ENCODE peak calls at places on chromosomes 13 and 19, in six cellular contexts. S is lower lobe of right lung, W is omental fat pad, M is heart right ventricle, K is psoas muscle, T is SK-N-SH treated with all-trans-retinoic acid at 6 μM for 48 hours. L is an unnamed sample.

GRCh38 chr13:79722885-79723445 is 242.0 kb downstream of the NDFIP2 start:
- ATAC-seq in T (no peak), S (no peak), K (peak), M (no peak), W (no peak), L (no peak)

GRCh38 chr19:50772408-50773311 is 2.4 kb downstream of the GPR32 start:
- ATAC-seq in S (no peak), K (no peak), M (no peak), T (peak), W (no peak), L (no peak)

GRCh38 chr13:34038326-34039068 is 220.5 kb downstream of the RFC3 start:
- ATAC-seq in T (no peak), K (no peak), S (no peak), M (no peak), W (no peak), L (no peak)

GRCh38 chr19:13640611-13641010 is 123.7 kb upstream of the MRI1 start:
- ATAC-seq in S (no peak), K (no peak), M (no peak), W (no peak), T (no peak), L (no peak)

GRCh38 chr19:44002212-44002565 is 568 bp upstream of the ZNF230 start:
- ATAC-seq in S (no peak), M (no peak), K (no peak), W (no peak), T (peak), L (no peak)

GRCh38 chr19:35775046-35775297 is 392 bp upstream of the ARHGAP33 start:
- ATAC-seq in K (peak), W (peak), M (no peak), T (peak), S (no peak), L (no peak)

GRCh38 chr19:46390121-46390858 is 23.1 kb downstream of the CCDC8 start:
- ATAC-seq in T (no peak), M (no peak), W (no peak), K (no peak), S (no peak), L (no peak)

GRCh38 chr19:40465025-40465780 is at the start of gene BLVRB:
- ATAC-seq in W (peak), K (peak), M (peak), T (peak), S (peak), L (peak)

GRCh38 chr13:95243207-95243606 is 58.0 kb downstream of the ABCC4 start:
- ATAC-seq in T (no peak), M (no peak), K (no peak), S (no peak), W (no peak), L (no peak)

GRCh38 chr13:78587395-78587794 is 16.0 kb downstream of the POU4F1 start:
- ATAC-seq in S (no peak), M (no peak), T (no peak), K (no peak), W (no peak), L (no peak)

GRCh38 chr19:18883530-18884304 is 12.2 kb downstream of the CERS1 start:
- ATAC-seq in W (no peak), S (no peak), M (no peak), T (no peak), K (no peak), L (no peak)

GRCh38 chr13:50366488-50367174 is 351.4 kb downstream of the KCNRG start:
- ATAC-seq in W (no peak), K (no peak), M (no peak), S (peak), T (no peak), L (no peak)

GRCh38 chr13:76293346-76293745 is 592.9 kb downstream of the KCTD12 start:
- ATAC-seq in T (no peak), W (no peak), S (peak), K (no peak), M (no peak), L (no peak)

GRCh38 chr19:3336680-3337523 is 29.5 kb upstream of the NFIC start:
- ATAC-seq in K (peak), W (peak), T (peak), S (peak), M (peak), L (peak)

GRCh38 chr19:9323557-9323918 is 441 bp upstream of the ZNF559 start:
- ATAC-seq in S (peak), K (peak), W (peak), M (peak), T (peak), L (peak)

GRCh38 chr13:76231522-76232167 is 595.5 kb downstream of the LMO7 start:
- ATAC-seq in T (no peak), W (no peak), M (no peak), K (no peak), S (peak), L (no peak)

GRCh38 chr13:25864116-25864515 is 187.7 kb downstream of the SHISA2 start:
- ATAC-seq in S (no peak), T (no peak), M (no peak), W (no peak), K (no peak), L (no peak)

GRCh38 chr13:21232196-21232595 is 55.7 kb downstream of the MRPL57 start:
- ATAC-seq in T (no peak), S (peak), M (peak), K (peak), W (no peak), L (peak)

GRCh38 chr13:27283906-27284523 is 13.4 kb downstream of the RASL11A start:
- ATAC-seq in K (no peak), T (peak), W (no peak), S (peak), M (peak), L (no peak)

GRCh38 chr19:47493378-47494210 is 9.6 kb upstream of the KPTN start:
- ATAC-seq in W (no peak), S (no peak), K (no peak), T (no peak), M (peak), L (no peak)

GRCh38 chr19:41933693-41934426 is 5.6 kb upstream of the ERFL start:
- ATAC-seq in W (no peak), K (no peak), S (no peak), M (no peak), T (no peak), L (no peak)

GRCh38 chr19:46511237-46511636 is 15.6 kb upstream of the PNMA8B start:
- ATAC-seq in K (no peak), S (no peak), W (no peak), T (no peak), M (no peak), L (no peak)